ENCODE peak calls at places on chromosome X, in six cellular contexts. V is PC-3, W is heart right ventricle, G is lower lobe of right lung, U is GM23248, N is ascending aorta. P is an unnamed sample. For H3K4me1, the result is how much of the 10 kb centered on the place peaks cover.

GRCh38 chrX:108731144-108731543 is 5.2 kb downstream of the IRS4 start:
- DNase-seq in V (no peak), W (no peak), G (no peak), U (no peak), N (no peak), P (no peak)

GRCh38 chrX:30615229-30615628 is 37.7 kb upstream of the TASL start:
- DNase-seq in V (peak), W (no peak), G (no peak), U (peak), N (no peak), P (no peak)

GRCh38 chrX:10725071-10725470 is 104.7 kb upstream of the MID1 start:
- DNase-seq in V (peak), W (no peak), G (no peak), U (no peak), N (no peak), P (no peak)

GRCh38 chrX:40473460-40474204 is 107.1 kb upstream of the ATP6AP2 start:
- DNase-seq in V (no peak), W (no peak), G (no peak), U (no peak), N (no peak), P (no peak)

GRCh38 chrX:87338510-87338909 is 179.1 kb upstream of the KLHL4 start:
- DNase-seq in V (peak), W (no peak), G (no peak), U (peak), N (no peak), P (no peak)

GRCh38 chrX:123570011-123570590 is 162.8 kb downstream of the THOC2 start:
- DNase-seq in V (peak), W (no peak), G (no peak), U (no peak), N (no peak), P (no peak)

GRCh38 chrX:50327235-50327634 is 122.7 kb downstream of the CCNB3 start:
- DNase-seq in V (no peak), W (no peak), G (no peak), U (no peak), N (no peak), P (no peak)

GRCh38 chrX:121641560-121641959 is 594.1 kb downstream of the GLUD2 start:
- DNase-seq in V (peak), W (no peak), G (no peak), U (peak), N (no peak), P (no peak)

GRCh38 chrX:53441531-53442321 is 7.6 kb upstream of the HSD17B10 start:
- DNase-seq in V (peak), W (peak), G (peak), U (peak), N (peak), P (peak)

GRCh38 chrX:3371163-3371562 is 24.7 kb upstream of the MXRA5 start:
- DNase-seq in V (no peak), W (no peak), G (no peak), U (no peak), N (no peak), P (no peak)

GRCh38 chrX:3548743-3549441 is 164.6 kb downstream of the PRKX start:
- DNase-seq in V (peak), W (peak), G (no peak), U (peak), N (no peak), P (no peak)

GRCh38 chrX:1316527-1316926 is 20.1 kb upstream of the IL3RA start:
- DNase-seq in V (no peak), W (peak), G (peak), U (no peak), N (peak), P (peak)

GRCh38 chrX:120697053-120697452 is 67.2 kb upstream of the C1GALT1C1 start:
- DNase-seq in V (no peak), W (no peak), G (no peak), U (no peak), N (no peak), P (no peak)

GRCh38 chrX:77070108-77070918 is 376.9 kb upstream of the FGF16 start:
- DNase-seq in V (no peak), W (no peak), G (no peak), U (no peak), N (no peak), P (no peak)

GRCh38 chrX:64975491-64975890 is 759 bp downstream of the ZC4H2 start:
- DNase-seq in V (peak), W (peak), G (peak), U (peak), N (no peak), P (no peak)

GRCh38 chrX:11380187-11380586 is 87.0 kb downstream of the AMELX start:
- DNase-seq in V (peak), W (no peak), G (no peak), U (peak), N (no peak), P (no peak)

GRCh38 chrX:23883737-23884354 is 23.9 kb downstream of the APOO start:
- DNase-seq in V (peak), W (no peak), G (no peak), U (peak), N (peak), P (no peak)

GRCh38 chrX:66130469-66130868 is 33.6 kb upstream of the HEPH start:
- DNase-seq in V (no peak), W (no peak), G (no peak), U (no peak), N (no peak), P (no peak)

GRCh38 chrX:4240541-4241194 is 527.2 kb upstream of the PRKX start:
- DNase-seq in V (no peak), W (no peak), G (no peak), U (no peak), N (no peak), P (no peak)

GRCh38 chrX:123738378-123738955 is 5.6 kb upstream of the THOC2 start:
- DNase-seq in V (no peak), W (no peak), G (no peak), U (peak), N (no peak), P (no peak)

GRCh38 chrX:20237864-20238263 is 28.8 kb downstream of the RPS6KA3 start:
- DNase-seq in V (peak), W (no peak), G (no peak), U (peak), N (no peak), P (no peak)

GRCh38 chrX:47637546-47638195 is 7.9 kb upstream of the CFP start:
- DNase-seq in V (no peak), W (peak), G (peak), U (no peak), N (no peak), P (no peak)

GRCh38 chrX:46770817-46771163 is 11.9 kb upstream of the SLC9A7 start:
- DNase-seq in V (peak), W (no peak), G (no peak), U (peak), N (no peak), P (no peak)

GRCh38 chrX:53266914-53267313 is 14.5 kb downstream of the IQSEC2 start:
- DNase-seq in V (no peak), W (no peak), G (no peak), U (no peak), N (no peak), P (no peak)

GRCh38 chrX:148649145-148649645 is 148.8 kb downstream of the AFF2 start:
- DNase-seq in V (no peak), W (no peak), G (no peak), U (peak), N (no peak), P (no peak)

GRCh38 chrX:112642349-112642748 is 37.4 kb downstream of the LHFPL1 start:
- DNase-seq in V (peak), W (peak), G (no peak), U (peak), N (no peak), P (no peak)

GRCh38 chrX:71974916-71975315 is 64.3 kb downstream of the NHSL2 start:
- DNase-seq in V (no peak), W (no peak), G (no peak), U (no peak), N (no peak), P (no peak)

GRCh38 chrX:378443-378842 is 8.3 kb downstream of the PPP2R3B start:
- DNase-seq in V (no peak), W (no peak), G (no peak), U (no peak), N (no peak), P (no peak)

GRCh38 chrX:103864886-103865534 is 33.0 kb upstream of the RAB9B start:
- DNase-seq in V (peak), W (peak), G (no peak), U (peak), N (no peak), P (no peak)

GRCh38 chrX:24377195-24377594 is 16.8 kb downstream of the SUPT20HL1 start:
- DNase-seq in V (no peak), W (no peak), G (no peak), U (no peak), N (no peak), P (no peak)

GRCh38 chrX:56765816-56766553 is 36.9 kb downstream of the NBDY start:
- DNase-seq in V (no peak), W (no peak), G (no peak), U (peak), N (peak), P (no peak)

GRCh38 chrX:150361070-150361776 is 1.9 kb upstream of the MAMLD1 start:
- DNase-seq in V (peak), W (no peak), G (peak), U (peak), N (no peak), P (no peak)

GRCh38 chrX:57596109-57596870 is 4.5 kb downstream of the ZXDB start:
- DNase-seq in V (peak), W (no peak), G (no peak), U (peak), N (no peak), P (no peak)

GRCh38 chrX:16081357-16081756 is 42.0 kb upstream of the GRPR start:
- DNase-seq in V (no peak), W (no peak), G (no peak), U (no peak), N (no peak), P (no peak)

DNA sequence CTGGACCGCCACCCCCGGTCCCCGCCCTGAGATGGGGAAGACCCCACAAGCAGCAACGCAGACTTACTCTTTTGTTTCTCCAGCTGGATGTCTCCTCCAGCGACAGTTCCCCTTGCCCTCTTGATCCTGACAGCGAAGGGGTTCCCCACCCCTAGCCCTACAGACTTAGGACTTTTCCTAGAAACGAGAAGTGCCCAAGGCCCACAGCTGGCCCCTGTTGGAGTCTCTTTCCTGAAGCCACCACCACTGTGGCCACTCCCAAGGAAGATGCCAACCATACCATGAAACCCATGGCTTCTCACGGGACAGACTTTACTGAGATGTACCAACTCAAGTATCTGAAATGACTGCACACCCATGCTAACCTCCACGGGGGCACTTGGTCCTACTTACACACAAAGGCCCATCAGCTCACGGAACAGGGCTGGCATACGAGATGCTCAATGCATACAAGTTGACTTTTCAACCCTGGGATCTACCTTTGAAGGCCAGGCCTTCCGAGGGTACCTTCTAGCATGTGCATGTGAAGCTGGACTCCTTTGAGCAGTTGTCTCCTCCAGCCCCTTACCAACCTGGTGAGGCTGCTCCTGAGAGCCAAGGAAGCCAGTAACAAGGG is 906 bp upstream of the IRAK1 start:
- DNase-seq in V (no peak), W (no peak), G (no peak), U (peak), N (no peak), P (no peak)
- H3K4me1 ChIP-seq in V (under half), W (under half), G (under half), U (under half), N (under half), P (under half)

DNA sequence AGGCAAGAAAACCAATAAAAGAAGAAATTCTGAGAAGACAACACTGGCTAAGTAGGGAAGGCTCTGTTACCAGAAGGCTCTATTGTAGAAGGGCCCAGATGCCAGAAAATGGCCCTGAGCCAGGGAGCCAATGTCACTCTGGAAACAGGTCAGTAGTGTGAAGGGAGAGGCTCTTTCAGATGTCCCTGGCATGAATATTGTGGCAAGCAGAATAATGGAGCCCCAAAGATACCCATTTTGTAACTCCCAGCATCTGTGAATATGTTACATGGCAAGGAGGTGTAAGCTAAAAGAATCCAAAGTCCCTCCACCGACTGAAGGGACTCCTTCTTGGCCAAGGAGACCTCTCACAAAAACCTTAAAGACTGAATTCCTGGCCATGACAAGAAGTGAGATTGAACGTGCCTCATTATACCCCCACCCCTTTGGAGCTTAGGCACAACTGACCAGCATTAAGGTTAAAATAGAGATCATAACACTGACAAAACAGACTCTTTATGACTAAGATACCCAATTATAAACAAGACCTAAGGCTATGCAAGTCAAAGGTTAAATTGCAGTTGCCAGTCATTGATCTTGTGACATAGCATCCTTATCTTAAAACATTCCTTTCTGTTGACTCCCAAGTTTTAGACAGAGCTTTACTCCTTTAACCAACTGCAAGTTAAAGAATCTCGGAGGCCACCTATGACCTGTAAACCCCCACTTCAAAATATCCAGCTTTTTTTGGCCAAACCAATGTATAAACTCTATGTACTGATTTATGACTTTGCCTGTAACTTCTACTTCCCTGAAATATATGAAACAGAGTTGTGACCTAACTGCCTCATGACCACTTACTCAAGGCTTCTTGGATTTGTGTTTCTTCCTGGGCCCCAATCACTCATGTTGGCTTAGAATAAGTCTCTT is 42.2 kb upstream of the SMIM10 start:
- DNase-seq in V (peak), W (no peak), G (no peak), U (peak), N (peak), P (no peak)
- H3K4me1 ChIP-seq in V (under half), W (under half), G (under half), U (under half), N (under half), P (under half)

DNA sequence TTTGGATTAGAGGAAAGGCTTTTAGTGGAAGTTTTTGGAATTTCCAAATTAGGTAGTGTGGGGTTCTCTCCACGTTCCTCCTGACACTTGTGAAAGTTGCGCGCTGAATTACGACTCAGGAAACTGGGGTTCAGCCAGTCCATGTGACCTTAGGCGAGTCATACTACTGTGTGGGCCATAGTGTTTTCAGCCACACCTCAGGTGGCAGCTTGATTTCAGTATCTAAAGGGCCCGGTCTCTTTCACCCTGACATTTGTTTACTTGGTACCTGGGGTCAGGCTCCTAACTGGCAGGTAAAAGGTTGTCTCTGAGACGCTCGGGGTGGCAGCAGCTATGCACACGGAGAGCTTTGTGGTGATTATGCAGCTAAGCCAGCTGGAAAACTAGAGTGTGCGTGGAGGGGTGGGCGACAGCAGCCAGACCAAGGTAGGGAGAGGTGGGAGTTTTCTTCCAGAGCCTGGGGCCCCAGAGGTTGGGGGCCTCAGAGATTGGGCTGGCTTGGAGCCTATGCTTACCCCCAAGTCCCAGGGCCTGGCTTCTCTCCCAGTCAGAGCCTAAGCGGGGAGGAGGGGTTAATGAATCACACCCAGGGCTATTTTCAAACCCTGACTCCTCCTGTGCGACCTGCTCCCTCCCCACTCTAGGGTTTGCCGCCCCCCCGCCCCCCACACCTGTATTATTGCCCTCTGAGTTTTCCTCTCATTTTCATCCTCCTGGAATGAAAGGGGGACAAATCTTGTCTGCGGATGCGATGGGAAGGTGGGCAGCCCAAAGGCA is 47.2 kb downstream of the STARD8 start:
- DNase-seq in V (no peak), W (no peak), G (no peak), U (peak), N (no peak), P (no peak)
- H3K4me1 ChIP-seq in V (under half), W (under half), G (under half), U (under half), N (under half), P (under half)

GRCh38 chrX:48934581-48935331 is 15.9 kb upstream of the PIM2 start:
- DNase-seq in V (no peak), W (no peak), G (no peak), U (no peak), N (no peak), P (no peak)

GRCh38 chrX:48939417-48940228 is 17.8 kb downstream of the OTUD5 start:
- DNase-seq in V (no peak), W (no peak), G (no peak), U (no peak), N (no peak), P (no peak)

GRCh38 chrX:48938721-48939416 is 18.5 kb downstream of the OTUD5 start:
- DNase-seq in V (no peak), W (no peak), G (no peak), U (no peak), N (no peak), P (no peak)

GRCh38 chrX:48936429-48937064 is 17.7 kb upstream of the PIM2 start:
- DNase-seq in V (no peak), W (no peak), G (no peak), U (no peak), N (no peak), P (no peak)

DNA sequence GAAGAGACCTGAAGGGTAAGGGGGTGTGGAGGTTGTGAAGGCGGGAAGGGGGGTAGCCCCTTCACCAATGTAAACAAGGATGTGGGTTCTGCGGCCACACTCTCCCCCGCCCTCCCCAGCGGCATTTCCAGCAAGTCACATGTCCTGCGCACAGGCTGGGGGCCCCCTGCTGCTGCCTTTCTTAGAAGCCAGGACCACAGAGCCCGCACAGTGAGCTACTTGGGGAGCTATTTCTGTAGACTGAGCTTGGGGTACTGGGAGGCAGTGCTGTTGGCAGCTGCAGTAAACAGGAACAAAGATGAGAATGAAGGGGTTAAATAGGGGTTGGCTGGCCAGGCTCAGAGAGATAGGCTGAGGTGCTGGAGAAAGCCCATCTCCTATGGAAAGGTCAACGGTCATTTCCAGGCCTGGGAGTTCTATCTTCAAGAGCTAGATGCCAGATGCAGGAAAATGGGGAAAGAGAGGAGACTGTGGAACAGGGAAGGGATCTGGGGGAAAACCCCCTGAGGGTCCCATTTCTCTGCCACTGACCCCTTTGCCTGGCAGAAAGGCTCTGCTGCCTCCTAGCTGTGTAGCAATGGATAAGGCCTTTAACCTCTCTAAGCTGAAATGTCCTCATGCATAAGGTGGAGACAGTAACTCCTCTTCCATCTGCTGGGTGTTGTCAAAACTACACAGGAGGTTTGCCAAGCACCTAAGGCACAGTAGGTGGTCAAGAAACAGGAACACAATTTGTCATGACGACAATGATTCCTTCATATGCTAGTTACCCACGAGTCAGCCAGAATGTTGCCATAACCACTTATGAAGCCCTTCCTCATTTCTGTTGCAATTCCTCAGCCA is 18.5 kb upstream of the PIM2 start:
- DNase-seq in V (no peak), W (peak), G (peak), U (peak), N (peak), P (no peak)
- H3K4me1 ChIP-seq in V (under half), W (under half), G (under half), U (under half), N (under half), P (under half)

P was measured in suprapubic skin.